ENCODE peak calls at places on chromosomes 12 and 14, in eight cellular contexts. J is kidney epithelial cell, V is body of pancreas, B is activated gamma-delta T cell, W is ascending aorta, L is islet precursor cell, C is aorta, D is iPS-NIHi11. T is an unnamed sample.

GRCh38 chr12:30151831-30152230 is 368.1 kb upstream of the TMTC1 start:
- DNase-seq in J (no peak), C (no peak), V (no peak), D (no peak), B (no peak), W (no peak), L (no peak), T (no peak)

GRCh38 chr12:93706824-93707223 is 29.6 kb downstream of the CRADD start:
- DNase-seq in C (no peak), J (no peak), B (no peak), L (no peak), D (no peak), W (no peak), V (no peak), T (no peak)

GRCh38 chr12:40945772-40946171 is 242.3 kb upstream of the PDZRN4 start:
- DNase-seq in W (no peak), J (no peak), V (no peak), C (no peak), L (no peak), B (no peak), D (no peak), T (no peak)

GRCh38 chr12:71755146-71755892 is 656 bp downstream of the RAB21 start:
- DNase-seq in V (peak), J (peak), L (peak), B (peak), W (peak), D (no peak), C (no peak), T (peak)

GRCh38 chr12:96099986-96100385 is 64.6 kb upstream of the LTA4H start:
- DNase-seq in V (no peak), W (no peak), L (no peak), B (no peak), C (no peak), D (no peak), J (no peak), T (no peak)

GRCh38 chr12:3303410-3304136 is 187.4 kb upstream of the PRMT8 start:
- DNase-seq in W (no peak), D (peak), L (peak), C (no peak), J (no peak), V (peak), B (no peak), T (no peak)

GRCh38 chr14:37974421-37974820 is 233.3 kb upstream of the SSTR1 start:
- DNase-seq in L (no peak), C (no peak), D (no peak), J (no peak), V (no peak), B (no peak), W (no peak), T (no peak)

GRCh38 chr12:95574799-95575452 is 23.6 kb upstream of the USP44 start:
- DNase-seq in V (no peak), D (peak), W (no peak), J (no peak), C (no peak), B (no peak), L (no peak), T (no peak)

GRCh38 chr12:15928870-15929571 is 17.9 kb downstream of the DERA start:
- DNase-seq in W (no peak), C (no peak), D (peak), L (peak), B (no peak), V (peak), J (no peak), T (no peak)

GRCh38 chr14:56482306-56482705 is 97.3 kb upstream of the TMEM260 start:
- DNase-seq in V (no peak), B (no peak), W (no peak), D (peak), J (no peak), C (no peak), L (peak), T (no peak)

GRCh38 chr12:113070117-113070906 is 13.8 kb downstream of the DTX1 start:
- DNase-seq in B (no peak), V (peak), C (no peak), W (no peak), L (no peak), J (no peak), D (no peak), T (no peak)

T was measured in epithelial cell of prostate.